ENCODE peak calls at places on chromosomes 6 and 20, in four cellular contexts. A, K, C and X are unnamed samples.

GRCh38 chr6:32375739-32376529 is 4.2 kb upstream of the TSBP1 start:
- DNase-seq in K (no peak), A (no peak), C (no peak), X (no peak)

GRCh38 chr20:1383621-1384404 is 9.0 kb downstream of the FKBP1A start:
- DNase-seq in A (no peak), K (no peak), C (no peak), X (no peak)

GRCh38 chr6:13528232-13528631 is 40.8 kb upstream of the GFOD1 start:
- DNase-seq in C (peak; percentile 52), K (no peak), A (no peak), X (no peak)

GRCh38 chr6:89369009-89369408 is 16.5 kb upstream of the UBE2J1 start:
- DNase-seq in A (peak; percentile 42), K (peak; percentile 38), C (peak; percentile 27), X (peak; percentile 49)

GRCh38 chr6:133501675-133502275 is 260.6 kb downstream of the EYA4 start:
- DNase-seq in C (no peak), K (no peak), A (no peak), X (no peak)

GRCh38 chr6:43061861-43062260 is 2.4 kb downstream of the KLC4 start:
- DNase-seq in A (peak; percentile 43), K (no peak), C (no peak), X (no peak)

GRCh38 chr6:45504947-45505346 is 127.2 kb upstream of the SUPT3H start:
- DNase-seq in K (no peak), A (peak; percentile 96), C (no peak), X (peak; percentile 42)

GRCh38 chr20:49394264-49394663 is 88.2 kb downstream of the KCNB1 start:
- DNase-seq in K (no peak), A (no peak), C (no peak), X (no peak)

GRCh38 chr6:25089442-25089841 is 153.7 kb upstream of the RIPOR2 start:
- DNase-seq in A (peak; percentile 57), C (no peak), K (no peak), X (peak; percentile 91)

GRCh38 chr6:96649926-96650325 is 87.0 kb downstream of the FHL5 start:
- DNase-seq in C (no peak), A (no peak), K (no peak), X (no peak)

GRCh38 chr6:139306582-139306981 is 14.8 kb upstream of the TXLNB start:
- DNase-seq in K (no peak), A (no peak), C (no peak), X (no peak)

GRCh38 chr6:139313229-139313628 is 21.4 kb upstream of the TXLNB start:
- DNase-seq in C (no peak), A (no peak), K (no peak), X (no peak)

GRCh38 chr6:139308936-139309603 is 17.3 kb upstream of the TXLNB start:
- DNase-seq in A (peak; percentile 72), C (no peak), K (no peak), X (no peak)

GRCh38 chr6:139311826-139312225 is 20.0 kb upstream of the TXLNB start:
- DNase-seq in A (no peak), C (no peak), K (no peak), X (no peak)

DNA sequence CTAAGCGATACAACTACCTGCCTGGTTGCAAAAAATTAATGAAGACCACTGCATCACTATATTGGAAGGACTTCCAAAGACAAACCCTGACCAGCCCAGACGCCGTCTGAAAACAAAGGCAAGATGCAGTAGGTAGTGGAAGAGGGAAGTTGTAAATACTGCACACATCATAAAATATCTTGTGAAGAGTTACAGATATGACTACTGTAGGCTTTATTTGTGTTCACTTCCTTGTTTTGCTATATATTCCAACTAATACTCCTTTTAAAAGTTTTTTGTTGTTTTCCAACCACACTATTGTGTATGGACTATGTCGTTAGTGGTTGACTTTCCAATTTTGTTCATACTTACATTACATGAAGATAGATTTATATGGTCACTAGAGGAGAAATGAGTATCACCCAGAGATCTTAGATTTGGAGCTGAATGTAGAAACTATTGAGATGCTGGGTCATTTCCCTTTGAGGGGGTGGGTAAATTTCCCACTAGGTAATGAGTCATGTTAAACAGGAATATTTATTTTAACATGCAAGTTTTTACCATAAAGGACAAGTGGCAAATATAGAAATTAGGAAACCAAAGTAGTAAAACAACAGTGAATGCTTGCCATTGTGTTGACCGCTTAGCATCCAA is 16.6 kb upstream of the TXLNB start:
- DNase-seq in K (no peak), C (no peak), A (peak; percentile 46), X (no peak)
- H3K27ac ChIP-seq in K (no peak overlapping the region), C (no peak overlapping the region), A (no peak overlapping the region), X (no peak overlapping the region)

GRCh38 chr20:57475388-57476072 is 49.4 kb downstream of the CTCFL start:
- DNase-seq in K (no peak), A (no peak), C (peak; percentile 82), X (no peak)
- H3K27ac ChIP-seq in K (no peak overlapping the region), A (no peak overlapping the region), C (peak overlapping the region; percentile 100), X (no peak overlapping the region)

GRCh38 chr20:35264755-35265154 is 13.2 kb downstream of the MMP24OS start:
- DNase-seq in C (no peak), A (peak; percentile 33), K (no peak), X (no peak)

GRCh38 chr20:35269055-35269781 is 8.7 kb downstream of the MMP24OS start:
- DNase-seq in C (peak; percentile 86), K (peak; percentile 70), A (peak; percentile 29), X (no peak)

GRCh38 chr20:35267092-35267491 is 10.8 kb downstream of the MMP24OS start:
- DNase-seq in A (no peak), C (no peak), K (no peak), X (no peak)

GRCh38 chr20:35260426-35260825 is 17.5 kb downstream of the MMP24OS start:
- DNase-seq in A (no peak), K (no peak), C (no peak), X (no peak)

GRCh38 chr20:35263609-35264223 is 14.2 kb downstream of the MMP24OS start:
- DNase-seq in K (no peak), A (no peak), C (no peak), X (no peak)
- H3K27ac ChIP-seq in K (no peak overlapping the region), A (peak overlapping the region; percentile 56), C (no peak overlapping the region), X (no peak overlapping the region)

DNA sequence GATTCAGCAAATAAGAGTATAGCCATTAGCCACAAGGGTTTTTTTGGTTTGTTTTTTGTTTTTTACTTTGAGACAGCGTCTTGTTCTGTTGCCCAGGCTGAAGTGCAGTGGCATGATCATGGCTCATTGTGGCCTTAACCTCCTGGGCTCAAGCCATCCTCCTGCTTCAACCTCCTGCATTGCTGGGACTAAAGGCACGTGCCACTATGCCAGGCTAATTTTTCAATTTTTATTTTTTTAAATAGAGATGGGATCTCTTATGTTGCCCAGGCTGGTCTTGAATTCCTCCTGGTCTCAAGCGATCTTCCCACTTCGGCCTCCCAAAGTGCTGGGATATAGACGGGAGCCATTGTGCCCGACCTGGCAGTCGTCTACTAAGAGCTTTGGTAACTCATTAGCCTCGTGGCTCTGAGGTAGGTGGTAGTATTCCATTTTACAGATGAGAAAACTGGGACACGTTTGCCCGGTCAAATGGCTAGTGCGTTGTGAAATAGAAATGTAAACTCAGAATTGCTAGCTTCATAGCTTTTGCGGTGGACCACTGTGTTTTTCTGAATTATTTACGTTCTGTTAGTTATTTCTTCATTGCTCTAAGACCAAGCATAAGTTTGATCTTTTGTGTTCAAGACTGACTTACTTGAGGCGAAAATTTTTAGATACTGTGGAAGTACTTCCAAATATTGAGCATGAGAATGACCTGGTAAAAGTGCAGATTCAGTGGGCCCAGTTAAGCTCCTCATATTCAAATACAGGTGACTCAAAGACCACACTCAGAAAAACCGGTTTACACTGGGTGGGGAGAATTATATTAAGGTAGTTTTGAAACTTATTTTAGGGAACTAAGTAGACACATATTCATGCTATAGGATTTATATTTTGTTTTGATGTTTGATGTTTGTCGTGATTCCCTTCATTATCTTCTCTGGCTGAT is 2.1 kb downstream of the PANK2 start:
- DNase-seq in K (no peak), C (no peak), A (no peak), X (peak; percentile 22)
- H3K27ac ChIP-seq in K (peak overlapping the region; percentile 97), C (peak overlapping the region; percentile 80), A (no peak overlapping the region), X (peak overlapping the region; percentile 64)

GRCh38 chr20:38145094-38146075 is 19.7 kb downstream of the TGM2 start:
- DNase-seq in C (no peak), K (no peak), A (peak; percentile 78), X (no peak)

GRCh38 chr20:38143238-38143645 is 21.8 kb downstream of the TGM2 start:
- DNase-seq in C (no peak), K (peak; percentile 36), A (no peak), X (peak; percentile 80)

GRCh38 chr20:38141889-38142494 is 23.1 kb downstream of the TGM2 start:
- DNase-seq in A (no peak), K (no peak), C (no peak), X (no peak)

GRCh38 chr20:38144608-38145093 is 20.4 kb downstream of the TGM2 start:
- DNase-seq in A (no peak), K (no peak), C (no peak), X (no peak)

DNA sequence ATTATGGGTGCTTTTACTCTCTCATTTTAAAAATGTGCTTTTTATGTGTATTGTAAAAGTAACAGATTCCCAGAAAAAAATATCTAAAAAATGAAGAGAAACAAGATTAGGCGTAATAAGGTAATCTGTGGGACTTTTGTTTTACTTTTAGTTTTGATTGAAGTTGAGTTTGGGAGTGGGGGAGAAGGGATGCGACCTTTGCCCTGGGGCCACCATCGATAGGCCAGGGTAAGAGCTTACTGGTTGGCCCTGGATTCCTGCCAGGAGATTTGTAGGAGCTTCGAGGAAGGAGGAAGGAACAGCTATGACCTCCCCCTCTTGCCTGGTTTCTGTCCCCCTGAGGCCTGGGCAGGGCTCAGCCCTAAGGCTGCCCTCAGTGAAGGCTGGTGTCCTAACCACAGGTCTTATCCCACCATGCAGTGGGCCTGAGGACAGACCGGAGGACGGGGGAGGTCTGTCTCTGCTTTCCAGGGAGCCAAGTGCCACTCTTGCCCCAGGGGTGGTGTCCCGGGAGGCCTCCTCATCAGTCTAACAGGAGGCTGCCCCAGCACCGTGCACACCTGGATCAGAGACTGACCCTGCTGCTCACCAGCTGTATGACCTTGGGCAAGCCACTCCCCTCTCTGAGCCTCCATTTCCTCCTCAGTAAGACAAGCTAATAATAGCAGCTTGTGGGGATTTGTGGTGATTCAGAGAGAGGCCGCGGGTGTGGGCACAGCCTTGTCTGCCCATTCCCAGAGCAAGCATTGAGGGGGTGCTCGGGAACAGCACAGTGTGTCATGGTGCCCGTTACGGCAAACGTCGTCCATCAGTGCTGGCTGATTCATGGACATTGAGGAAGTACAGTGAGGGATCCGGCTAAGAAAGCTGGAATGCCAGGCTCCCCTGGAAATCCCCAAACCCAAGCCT is 21.2 kb downstream of the TGM2 start:
- DNase-seq in K (peak; percentile 73), C (no peak), A (peak; percentile 93), X (peak; percentile 99)
- H3K27ac ChIP-seq in K (peak overlapping the region; percentile 33), C (no peak overlapping the region), A (peak overlapping the region; percentile 88), X (peak overlapping the region; percentile 81)

GRCh38 chr6:3321875-3322274 is 63.1 kb downstream of the PSMG4 start:
- DNase-seq in A (no peak), K (no peak), C (no peak), X (no peak)
- H3K27ac ChIP-seq in A (no peak overlapping the region), K (no peak overlapping the region), C (no peak overlapping the region), X (no peak overlapping the region)

GRCh38 chr20:17679786-17680127 is 2.3 kb downstream of the RRBP1 start:
- DNase-seq in K (no peak), C (no peak), A (no peak), X (no peak)
- H3K27ac ChIP-seq in K (no peak overlapping the region), C (no peak overlapping the region), A (peak overlapping the region; percentile 71), X (no peak overlapping the region)

GRCh38 chr20:37524859-37525708 is 2.6 kb downstream of the BLCAP start:
- DNase-seq in A (peak; percentile 54), K (no peak), C (no peak), X (peak; percentile 95)
- H3K27ac ChIP-seq in A (no peak overlapping the region), K (no peak overlapping the region), C (peak overlapping the region; percentile 89), X (peak overlapping the region; percentile 43)